ENCODE peak calls at places on chromosomes 11 and 22, in seven cellular contexts. S is transverse colon, Y is HCT116, L is spleen, B is GM12878, U is GM23338, H is breast epithelium. Z is an unnamed sample.

GRCh38 chr11:77083553-77084245 is 16.9 kb downstream of the CAPN5 start:
- DNase-seq in B (no peak), L (peak), S (peak), H (peak), Y (no peak), U (no peak), Z (no peak)

GRCh38 chr11:60634151-60634550 is 65.3 kb upstream of the MS4A8 start:
- DNase-seq in L (no peak), Y (peak), B (peak), S (no peak), U (peak), H (no peak), Z (no peak)

GRCh38 chr22:31828739-31829138 is 74.9 kb downstream of the DEPDC5 start:
- DNase-seq in B (peak), S (no peak), Y (no peak), U (no peak), L (no peak), H (no peak), Z (no peak)

GRCh38 chr11:123000721-123001120 is 19.1 kb upstream of the BSX start:
- DNase-seq in U (no peak), L (no peak), H (no peak), Y (no peak), S (no peak), B (no peak), Z (no peak)

GRCh38 chr11:62905286-62905685 is 15.9 kb downstream of the CHRM1 start:
- DNase-seq in Y (no peak), B (no peak), S (no peak), H (no peak), U (no peak), L (no peak), Z (no peak)

GRCh38 chr11:102495161-102496042 is 35.1 kb downstream of the MMP7 start:
- DNase-seq in H (no peak), S (peak), B (peak), L (no peak), Y (peak), U (peak), Z (peak)

GRCh38 chr22:36611241-36611976 is 82.4 kb upstream of the EIF3D start:
- DNase-seq in L (no peak), U (no peak), S (no peak), Y (no peak), H (no peak), B (no peak), Z (no peak)

GRCh38 chr11:103735497-103736032 is 300.9 kb upstream of the DDI1 start:
- DNase-seq in H (no peak), S (no peak), U (no peak), L (no peak), B (no peak), Y (no peak), Z (no peak)

GRCh38 chr11:67024410-67024809 is 1.5 kb downstream of the SYT12 start:
- DNase-seq in U (no peak), B (no peak), Y (no peak), S (no peak), L (no peak), H (no peak), Z (no peak)

GRCh38 chr11:15903246-15903645 is 453.1 kb downstream of the SOX6 start:
- DNase-seq in B (no peak), S (no peak), H (no peak), Y (no peak), U (no peak), L (no peak), Z (no peak)

GRCh38 chr11:16494918-16495691 is 138.8 kb upstream of the SOX6 start:
- DNase-seq in U (no peak), H (no peak), L (no peak), Y (no peak), S (no peak), B (no peak), Z (no peak)

GRCh38 chr11:46947399-46948077 is 11.0 kb downstream of the CSTPP1 start:
- DNase-seq in Y (no peak), S (no peak), B (no peak), L (no peak), H (no peak), U (no peak), Z (no peak)

GRCh38 chr11:123253909-123254308 is 58.9 kb upstream of the CLMP start:
- DNase-seq in H (no peak), L (no peak), S (no peak), B (no peak), U (no peak), Y (no peak), Z (no peak)

GRCh38 chr22:22026157-22026831 is 43.7 kb upstream of the TOP3B start:
- DNase-seq in L (no peak), H (no peak), S (no peak), U (no peak), Y (no peak), B (peak), Z (no peak)

GRCh38 chr22:43667658-43668057 is 144.4 kb downstream of the EFCAB6 start:
- DNase-seq in B (no peak), L (no peak), S (no peak), Y (no peak), H (no peak), U (no peak), Z (no peak)

GRCh38 chr11:45233804-45234170 is 52.4 kb downstream of the SYT13 start:
- DNase-seq in H (no peak), Y (no peak), B (no peak), L (peak), U (no peak), S (no peak), Z (no peak)

GRCh38 chr22:26671317-26672059 is 14.1 kb downstream of the MIAT start:
- DNase-seq in H (no peak), S (peak), U (peak), Y (no peak), L (peak), B (peak), Z (peak)

GRCh38 chr11:86230196-86230813 is 14.2 kb upstream of the EED start:
- DNase-seq in S (no peak), U (no peak), L (no peak), B (no peak), H (no peak), Y (peak), Z (no peak)

GRCh38 chr11:9825315-9825714 is 161.4 kb downstream of the SWAP70 start:
- DNase-seq in L (no peak), Y (no peak), S (no peak), U (no peak), B (no peak), H (no peak), Z (no peak)

GRCh38 chr11:114348200-114349191 is 51.8 kb downstream of the C11orf71 start:
- DNase-seq in B (no peak), S (peak), Y (peak), L (no peak), H (no peak), U (peak), Z (peak)

GRCh38 chr11:21495879-21496278 is 697.0 kb upstream of the ANO5 start:
- DNase-seq in U (no peak), Y (no peak), B (no peak), L (no peak), H (no peak), S (no peak), Z (no peak)

GRCh38 chr11:114472661-114473060 is 33.4 kb downstream of the REXO2 start:
- DNase-seq in U (no peak), B (no peak), H (no peak), L (no peak), S (no peak), Y (no peak), Z (no peak)

GRCh38 chr22:46229701-46230100 is 20.4 kb downstream of the CDPF1 start:
- DNase-seq in H (no peak), B (no peak), U (no peak), S (no peak), Y (no peak), L (no peak), Z (no peak)

GRCh38 chr11:95293116-95293515 is 62.1 kb upstream of the SESN3 start:
- DNase-seq in B (no peak), S (no peak), U (peak), Y (no peak), H (no peak), L (no peak), Z (no peak)

GRCh38 chr11:19632435-19632834 is 80.2 kb upstream of the NAV2 start:
- DNase-seq in S (no peak), U (no peak), B (no peak), L (no peak), Y (no peak), H (no peak), Z (no peak)

GRCh38 chr11:313787-314547 is at the start of gene IFITM1:
- DNase-seq in L (peak), S (peak), H (no peak), U (peak), B (peak), Y (no peak), Z (peak)
- TF ChIP-seq POLR2AphosphoS5 in L (peak), S (peak), H (peak), U (peak), B (peak), Y (no peak), Z (peak)

GRCh38 chr11:109527496-109527895 is 105.5 kb downstream of the C11orf87 start:
- DNase-seq in B (no peak), H (no peak), U (no peak), L (no peak), Y (no peak), S (no peak), Z (no peak)
- H3K4me3 ChIP-seq in B (no peak), H (no peak), U (no peak), L (no peak), Y (no peak), S (no peak), Z (no peak)

DNA sequence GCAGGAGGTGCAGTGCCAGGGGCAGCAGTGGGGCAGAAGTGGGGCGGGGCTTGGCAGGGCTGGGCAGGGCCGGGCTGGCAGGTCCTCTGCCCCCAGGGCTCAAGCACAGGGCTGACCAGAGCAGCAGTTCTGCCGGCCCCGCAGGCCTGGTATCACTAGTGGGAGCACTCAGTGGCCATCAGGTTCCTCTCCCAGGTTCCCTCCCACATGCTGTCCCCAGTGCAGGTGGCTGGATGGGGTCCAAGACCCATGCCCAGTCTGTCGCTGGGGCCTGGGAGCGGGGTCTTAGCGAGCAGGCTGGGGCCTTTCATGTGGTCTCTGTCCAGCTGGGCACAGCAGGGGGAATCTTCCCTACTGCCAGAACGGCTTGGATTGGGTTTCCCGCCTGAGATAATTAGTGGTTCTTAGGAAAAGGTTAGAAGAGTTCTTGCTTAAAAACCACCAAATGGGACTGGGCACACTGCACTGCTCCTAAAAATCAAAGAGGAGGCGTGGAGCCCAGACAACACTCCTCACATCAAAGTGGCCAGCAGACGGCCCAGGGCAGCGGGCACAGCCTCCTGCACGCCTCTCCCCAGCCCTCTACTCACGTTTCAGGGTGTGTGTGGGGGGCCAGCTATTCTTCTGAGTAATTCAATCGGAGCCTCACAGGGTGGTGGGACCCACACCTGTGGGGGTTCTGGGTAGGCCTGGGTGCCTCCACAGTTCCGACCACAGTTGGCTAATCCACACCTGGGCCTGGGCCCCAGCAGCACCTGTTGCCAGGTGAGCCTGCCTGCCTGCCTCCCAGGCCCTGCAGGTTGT is 45.6 kb downstream of the TPCN2 start:
- DNase-seq in Y (no peak), U (no peak), B (no peak), S (no peak), L (no peak), H (no peak), Z (no peak)
- TF ChIP-seq POLR2AphosphoS5 in Y (no peak), U (no peak), B (no peak), S (no peak), L (peak), H (no peak), Z (no peak)

DNA sequence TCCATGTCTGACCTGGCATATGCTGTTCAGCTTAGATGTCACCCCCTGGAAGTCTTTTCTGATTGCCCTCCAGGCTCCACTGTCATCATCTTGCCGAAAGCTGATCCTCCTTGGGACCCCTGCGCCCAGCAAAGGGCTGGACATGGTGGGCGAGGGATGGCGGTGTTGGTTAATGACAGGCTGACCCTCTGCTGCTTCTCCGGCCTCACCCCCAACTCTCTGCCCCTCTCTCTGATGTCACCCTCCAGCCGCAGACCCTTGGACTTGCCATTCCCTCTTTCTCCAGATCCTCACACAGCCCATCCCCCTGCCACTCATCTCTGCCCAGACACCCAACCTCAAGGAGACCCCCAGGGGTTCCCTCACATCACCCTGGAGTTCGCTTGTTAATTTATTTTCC is 2.3 kb downstream of the EHBP1L1 start:
- DNase-seq in B (no peak), S (peak), L (no peak), H (no peak), U (no peak), Y (no peak), Z (no peak)
- H3K4me3 ChIP-seq in B (peak), S (no peak), L (peak), H (peak), U (no peak), Y (no peak), Z (no peak)

GRCh38 chr11:105609341-105609781 is 512 bp upstream of the GRIA4 start:
- DNase-seq in U (peak), Y (peak), H (no peak), S (no peak), B (no peak), L (peak), Z (no peak)

GRCh38 chr11:105610796-105611361 is 1.0 kb downstream of the GRIA4 start:
- DNase-seq in H (no peak), B (no peak), Y (no peak), U (no peak), S (no peak), L (no peak), Z (no peak)

GRCh38 chr11:105611414-105611813 is 1.5 kb downstream of the GRIA4 start:
- DNase-seq in Y (no peak), U (no peak), S (no peak), B (no peak), H (no peak), L (no peak), Z (no peak)

GRCh38 chr11:105611837-105612480 is 2.1 kb downstream of the GRIA4 start:
- DNase-seq in B (no peak), Y (no peak), U (peak), S (no peak), H (no peak), L (no peak), Z (no peak)

DNA sequence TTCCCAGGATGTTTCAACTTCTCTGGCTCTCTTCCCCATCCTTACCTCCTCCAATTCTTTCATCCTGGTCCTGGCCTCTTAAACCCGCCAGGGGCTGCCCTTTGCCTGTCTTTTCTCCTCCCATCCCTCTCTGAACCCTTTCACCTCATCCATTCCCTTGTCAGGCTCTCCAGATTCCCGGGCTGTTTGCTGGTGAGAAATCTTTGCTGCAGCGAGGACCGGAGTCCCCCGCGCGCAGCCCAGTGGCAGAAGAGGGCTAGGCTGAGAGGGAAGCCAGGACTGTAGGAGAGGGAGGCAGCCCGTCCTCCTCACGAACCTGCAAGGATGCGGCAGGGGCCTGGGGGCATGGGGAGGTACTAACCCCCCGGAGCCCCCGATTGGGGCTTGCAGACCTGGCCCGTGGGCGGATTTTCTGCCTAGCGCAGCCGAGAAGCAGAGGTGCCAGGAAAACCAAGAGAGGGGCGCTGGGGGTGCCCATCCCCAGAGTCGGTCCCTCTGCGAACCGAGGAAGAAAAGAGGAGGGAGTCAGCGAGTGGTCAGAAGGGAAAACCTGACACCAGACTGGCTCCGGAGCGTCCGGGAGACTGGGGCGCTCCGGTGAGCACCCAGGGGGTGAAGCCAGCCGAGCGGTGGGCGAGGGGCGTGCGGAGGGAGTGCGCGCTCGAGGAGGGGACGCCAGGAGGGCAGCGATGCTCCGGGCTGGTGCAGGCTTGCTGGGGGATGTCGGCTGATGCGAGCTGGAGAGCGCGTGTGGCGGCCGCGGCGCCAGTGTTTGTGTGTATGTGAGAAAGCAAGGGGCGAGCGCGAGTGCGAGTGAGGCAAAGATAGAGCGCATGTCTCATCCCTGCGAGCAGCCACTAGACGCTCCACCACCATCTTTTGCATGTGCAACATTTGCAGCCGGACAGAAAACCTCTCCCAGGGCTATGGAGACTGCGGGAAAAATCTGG is at the start of gene GRIA4:
- DNase-seq in U (peak), Y (no peak), H (no peak), L (peak), B (no peak), S (no peak), Z (no peak)
- TF ChIP-seq POLR2AphosphoS5 in U (no peak), Y (no peak), H (no peak), L (no peak), B (no peak), S (no peak), Z (no peak)

GRCh38 chr11:96342131-96342970 is 644 bp downstream of the MAML2 start:
- DNase-seq in U (peak), S (no peak), Y (no peak), H (no peak), L (no peak), B (no peak), Z (no peak)
- H3K4me3 ChIP-seq in U (peak), S (peak), Y (peak), H (peak), L (peak), B (peak), Z (peak)

GRCh38 chr22:42645341-42645937 is 3.8 kb downstream of the CYB5R3 start:
- DNase-seq in U (no peak), S (no peak), B (no peak), Y (no peak), H (no peak), L (no peak), Z (no peak)
- TF ChIP-seq POLR2AphosphoS5 in U (no peak), S (no peak), B (no peak), Y (no peak), H (no peak), L (peak), Z (peak)

GRCh38 chr11:64312947-64313346 is 4.4 kb downstream of the TRMT112 start:
- DNase-seq in U (no peak), Y (no peak), B (no peak), S (no peak), H (no peak), L (no peak), Z (no peak)

GRCh38 chr11:64314805-64315561 is 2.4 kb downstream of the TRMT112 start:
- DNase-seq in U (no peak), L (no peak), Y (no peak), H (no peak), S (no peak), B (no peak), Z (no peak)

GRCh38 chr11:64314146-64314804 is 3.1 kb downstream of the TRMT112 start:
- DNase-seq in Y (no peak), L (no peak), B (no peak), S (no peak), H (no peak), U (peak), Z (no peak)

GRCh38 chr11:64317325-64317960 is at the start of gene TRMT112:
- DNase-seq in Y (peak), H (peak), S (peak), B (peak), L (peak), U (peak), Z (peak)

GRCh38 chr11:64313491-64314145 is 3.7 kb downstream of the TRMT112 start:
- DNase-seq in B (no peak), H (no peak), Y (no peak), L (peak), U (no peak), S (peak), Z (no peak)
- H3K4me3 ChIP-seq in B (no peak), H (peak), Y (no peak), L (no peak), U (no peak), S (no peak), Z (no peak)

GRCh38 chr11:72413914-72414628 is 20.3 kb downstream of the CLPB start:
- DNase-seq in B (no peak), Y (peak), H (peak), U (peak), S (peak), L (peak), Z (peak)
- TF ChIP-seq POLR2AphosphoS5 in B (peak), Y (peak), H (peak), U (no peak), S (peak), L (peak), Z (peak)

GRCh38 chr22:39994046-39994565 is 648 bp upstream of the FAM83F start:
- DNase-seq in U (no peak), H (no peak), B (no peak), Y (no peak), S (no peak), L (no peak), Z (no peak)
- H3K4me3 ChIP-seq in U (peak), H (peak), B (no peak), Y (peak), S (no peak), L (peak), Z (peak)

Z was measured in prostate gland.